ENCODE peak calls at places on chromosomes 6 and 20, in seven cellular contexts. One of them, this sample, is unnamed.

GRCh38 chr6:107267006-107267405 is 151.7 kb upstream of the BEND3 start:
- DNase-seq in A549: no peak
- DNase-seq in astrocyte of the spinal cord: no peak
- DNase-seq in brain microvascular endothelial cell: no peak
- DNase-seq in AG04450: no peak
- DNase-seq in tibial nerve: no peak
- DNase-seq in IMR-90: no peak
- DNase-seq in this sample: no peak

GRCh38 chr6:108556864-108557493 is 3.7 kb upstream of the FOXO3 start:
- DNase-seq in A549: no peak
- DNase-seq in astrocyte of the spinal cord: no peak
- DNase-seq in brain microvascular endothelial cell: no peak
- DNase-seq in AG04450: peak
- DNase-seq in tibial nerve: no peak
- DNase-seq in IMR-90: peak
- DNase-seq in this sample: peak

GRCh38 chr6:73878403-73878802 is 182.4 kb downstream of the CD109 start:
- DNase-seq in A549: no peak
- DNase-seq in astrocyte of the spinal cord: no peak
- DNase-seq in brain microvascular endothelial cell: no peak
- DNase-seq in AG04450: no peak
- DNase-seq in tibial nerve: no peak
- DNase-seq in IMR-90: no peak
- DNase-seq in this sample: no peak

GRCh38 chr6:108368431-108369030 is 73.7 kb downstream of the AFG1L start:
- DNase-seq in A549: no peak
- DNase-seq in astrocyte of the spinal cord: no peak
- DNase-seq in brain microvascular endothelial cell: no peak
- DNase-seq in AG04450: no peak
- DNase-seq in tibial nerve: no peak
- DNase-seq in IMR-90: no peak
- DNase-seq in this sample: no peak

GRCh38 chr6:135880066-135880972 is 28.8 kb downstream of the PDE7B start:
- DNase-seq in A549: peak
- DNase-seq in astrocyte of the spinal cord: peak
- DNase-seq in brain microvascular endothelial cell: peak
- DNase-seq in AG04450: no peak
- DNase-seq in tibial nerve: no peak
- DNase-seq in IMR-90: peak
- DNase-seq in this sample: no peak

GRCh38 chr20:4297141-4297826 is 281.9 kb upstream of the RNF24 start:
- DNase-seq in A549: no peak
- DNase-seq in astrocyte of the spinal cord: no peak
- DNase-seq in brain microvascular endothelial cell: peak
- DNase-seq in AG04450: no peak
- DNase-seq in tibial nerve: no peak
- DNase-seq in IMR-90: peak
- DNase-seq in this sample: peak

GRCh38 chr20:7113577-7114466 is 346.3 kb downstream of the BMP2 start:
- DNase-seq in A549: peak
- DNase-seq in astrocyte of the spinal cord: peak
- DNase-seq in brain microvascular endothelial cell: peak
- DNase-seq in AG04450: no peak
- DNase-seq in tibial nerve: peak
- DNase-seq in IMR-90: peak
- DNase-seq in this sample: no peak

GRCh38 chr20:57964011-57964862 is 254.4 kb upstream of the PMEPA1 start:
- DNase-seq in A549: no peak
- DNase-seq in astrocyte of the spinal cord: peak
- DNase-seq in brain microvascular endothelial cell: no peak
- DNase-seq in AG04450: no peak
- DNase-seq in tibial nerve: no peak
- DNase-seq in IMR-90: no peak
- DNase-seq in this sample: no peak

GRCh38 chr20:41072919-41073318 is 44.3 kb downstream of the TOP1 start:
- DNase-seq in A549: no peak
- DNase-seq in astrocyte of the spinal cord: no peak
- DNase-seq in brain microvascular endothelial cell: no peak
- DNase-seq in AG04450: no peak
- DNase-seq in tibial nerve: no peak
- DNase-seq in IMR-90: no peak
- DNase-seq in this sample: no peak

GRCh38 chr20:24699321-24700165 is 230.1 kb downstream of the SYNDIG1 start:
- DNase-seq in A549: no peak
- DNase-seq in astrocyte of the spinal cord: no peak
- DNase-seq in brain microvascular endothelial cell: no peak
- DNase-seq in AG04450: no peak
- DNase-seq in tibial nerve: peak
- DNase-seq in IMR-90: no peak
- DNase-seq in this sample: no peak

GRCh38 chr6:46271728-46272127 is 100.9 kb upstream of the ENPP5 start:
- DNase-seq in A549: no peak
- DNase-seq in astrocyte of the spinal cord: no peak
- DNase-seq in brain microvascular endothelial cell: no peak
- DNase-seq in AG04450: no peak
- DNase-seq in tibial nerve: no peak
- DNase-seq in IMR-90: no peak
- DNase-seq in this sample: no peak

GRCh38 chr20:63736893-63737689 is 627 bp downstream of the LIME1 start:
- DNase-seq in A549: no peak
- DNase-seq in astrocyte of the spinal cord: no peak
- DNase-seq in brain microvascular endothelial cell: no peak
- DNase-seq in AG04450: no peak
- DNase-seq in tibial nerve: no peak
- DNase-seq in IMR-90: no peak
- DNase-seq in this sample: no peak

GRCh38 chr6:43891072-43891870 is 121.3 kb downstream of the VEGFA start:
- DNase-seq in A549: no peak
- DNase-seq in astrocyte of the spinal cord: no peak
- DNase-seq in brain microvascular endothelial cell: no peak
- DNase-seq in AG04450: no peak
- DNase-seq in tibial nerve: no peak
- DNase-seq in IMR-90: no peak
- DNase-seq in this sample: no peak

GRCh38 chr20:19272976-19273654 is 60.7 kb downstream of the SLC24A3 start:
- DNase-seq in A549: no peak
- DNase-seq in astrocyte of the spinal cord: no peak
- DNase-seq in brain microvascular endothelial cell: no peak
- DNase-seq in AG04450: no peak
- DNase-seq in tibial nerve: no peak
- DNase-seq in IMR-90: no peak
- DNase-seq in this sample: no peak

GRCh38 chr6:56573142-56573541 is 69.5 kb downstream of the DST start:
- DNase-seq in A549: no peak
- DNase-seq in astrocyte of the spinal cord: no peak
- DNase-seq in brain microvascular endothelial cell: no peak
- DNase-seq in AG04450: no peak
- DNase-seq in tibial nerve: no peak
- DNase-seq in IMR-90: no peak
- DNase-seq in this sample: no peak

GRCh38 chr20:3748073-3748472 is 15.6 kb downstream of the HSPA12B start:
- DNase-seq in A549: no peak
- DNase-seq in astrocyte of the spinal cord: no peak
- DNase-seq in brain microvascular endothelial cell: no peak
- DNase-seq in AG04450: no peak
- DNase-seq in tibial nerve: no peak
- DNase-seq in IMR-90: no peak
- DNase-seq in this sample: no peak

GRCh38 chr20:21136015-21136732 is 10.3 kb downstream of the KIZ start:
- DNase-seq in A549: no peak
- DNase-seq in astrocyte of the spinal cord: no peak
- DNase-seq in brain microvascular endothelial cell: no peak
- DNase-seq in AG04450: no peak
- DNase-seq in tibial nerve: no peak
- DNase-seq in IMR-90: no peak
- DNase-seq in this sample: no peak

GRCh38 chr20:41408131-41408789 is 41.6 kb upstream of the EMILIN3 start:
- DNase-seq in A549: no peak
- DNase-seq in astrocyte of the spinal cord: no peak
- DNase-seq in brain microvascular endothelial cell: no peak
- DNase-seq in AG04450: no peak
- DNase-seq in tibial nerve: no peak
- DNase-seq in IMR-90: no peak
- DNase-seq in this sample: no peak

GRCh38 chr6:107585815-107586435 is 96.0 kb downstream of the SOBP start:
- DNase-seq in A549: no peak
- DNase-seq in astrocyte of the spinal cord: no peak
- DNase-seq in brain microvascular endothelial cell: no peak
- DNase-seq in AG04450: no peak
- DNase-seq in tibial nerve: no peak
- DNase-seq in IMR-90: no peak
- DNase-seq in this sample: no peak

GRCh38 chr20:57265649-57266250 is 691 bp downstream of the BMP7 start:
- DNase-seq in A549: no peak
- DNase-seq in astrocyte of the spinal cord: no peak
- DNase-seq in brain microvascular endothelial cell: no peak
- DNase-seq in AG04450: no peak
- DNase-seq in tibial nerve: no peak
- DNase-seq in IMR-90: no peak
- DNase-seq in this sample: no peak

GRCh38 chr6:165821754-165822153 is 158.7 kb upstream of the PDE10A start:
- DNase-seq in A549: no peak
- DNase-seq in astrocyte of the spinal cord: no peak
- DNase-seq in brain microvascular endothelial cell: no peak
- DNase-seq in AG04450: no peak
- DNase-seq in tibial nerve: no peak
- DNase-seq in IMR-90: peak
- DNase-seq in this sample: no peak

GRCh38 chr6:149213829-149214228 is 103.7 kb upstream of the TAB2 start:
- DNase-seq in A549: no peak
- DNase-seq in astrocyte of the spinal cord: no peak
- DNase-seq in brain microvascular endothelial cell: no peak
- DNase-seq in AG04450: no peak
- DNase-seq in tibial nerve: no peak
- DNase-seq in IMR-90: peak
- DNase-seq in this sample: no peak

GRCh38 chr20:36153754-36154695 is 515 bp upstream of the EPB41L1 start:
- DNase-seq in A549: peak
- DNase-seq in astrocyte of the spinal cord: peak
- DNase-seq in brain microvascular endothelial cell: peak
- DNase-seq in AG04450: no peak
- DNase-seq in tibial nerve: peak
- DNase-seq in IMR-90: peak
- DNase-seq in this sample: peak

GRCh38 chr6:32169211-32169610 is 4.8 kb downstream of the EGFL8 start:
- DNase-seq in A549: no peak
- DNase-seq in astrocyte of the spinal cord: no peak
- DNase-seq in brain microvascular endothelial cell: no peak
- DNase-seq in AG04450: no peak
- DNase-seq in tibial nerve: no peak
- DNase-seq in IMR-90: no peak
- DNase-seq in this sample: no peak

GRCh38 chr20:61331542-61331941 is 79.5 kb downstream of the CDH4 start:
- DNase-seq in A549: no peak
- DNase-seq in astrocyte of the spinal cord: no peak
- DNase-seq in brain microvascular endothelial cell: no peak
- DNase-seq in AG04450: no peak
- DNase-seq in tibial nerve: no peak
- DNase-seq in IMR-90: no peak
- DNase-seq in this sample: no peak

GRCh38 chr20:12358006-12358654 is 440.4 kb downstream of the BTBD3 start:
- DNase-seq in A549: no peak
- DNase-seq in astrocyte of the spinal cord: no peak
- DNase-seq in brain microvascular endothelial cell: no peak
- DNase-seq in AG04450: no peak
- DNase-seq in tibial nerve: no peak
- DNase-seq in IMR-90: no peak
- DNase-seq in this sample: no peak

GRCh38 chr6:106773482-106773881 is 144.1 kb downstream of the QRSL1 start:
- DNase-seq in A549: no peak
- DNase-seq in astrocyte of the spinal cord: no peak
- DNase-seq in brain microvascular endothelial cell: no peak
- DNase-seq in AG04450: no peak
- DNase-seq in tibial nerve: no peak
- DNase-seq in IMR-90: no peak
- DNase-seq in this sample: no peak

GRCh38 chr6:1885576-1886003 is 275.9 kb downstream of the FOXC1 start:
- DNase-seq in A549: no peak
- DNase-seq in astrocyte of the spinal cord: peak
- DNase-seq in brain microvascular endothelial cell: peak
- DNase-seq in AG04450: no peak
- DNase-seq in tibial nerve: no peak
- DNase-seq in IMR-90: no peak
- DNase-seq in this sample: no peak
- H3K4me3 ChIP-seq in A549: no peak
- H3K4me3 ChIP-seq in astrocyte of the spinal cord: no peak
- H3K4me3 ChIP-seq in brain microvascular endothelial cell: peak
- H3K4me3 ChIP-seq in AG04450: no peak
- H3K4me3 ChIP-seq in tibial nerve: no peak
- H3K4me3 ChIP-seq in IMR-90: no peak
- H3K4me3 ChIP-seq in this sample: no peak

GRCh38 chr6:26020983-26021349 is 58.4 kb downstream of the TRIM38 start:
- DNase-seq in A549: no peak
- DNase-seq in astrocyte of the spinal cord: peak
- DNase-seq in brain microvascular endothelial cell: peak
- DNase-seq in AG04450: no peak
- DNase-seq in tibial nerve: peak
- DNase-seq in IMR-90: peak
- DNase-seq in this sample: peak
- TF ChIP-seq CTCF in A549: no peak
- TF ChIP-seq CTCF in astrocyte of the spinal cord: no peak
- TF ChIP-seq CTCF in brain microvascular endothelial cell: no peak
- TF ChIP-seq CTCF in AG04450: no peak
- TF ChIP-seq CTCF in tibial nerve: no peak
- TF ChIP-seq CTCF in IMR-90: no peak
- TF ChIP-seq CTCF in this sample: no peak

DNA sequence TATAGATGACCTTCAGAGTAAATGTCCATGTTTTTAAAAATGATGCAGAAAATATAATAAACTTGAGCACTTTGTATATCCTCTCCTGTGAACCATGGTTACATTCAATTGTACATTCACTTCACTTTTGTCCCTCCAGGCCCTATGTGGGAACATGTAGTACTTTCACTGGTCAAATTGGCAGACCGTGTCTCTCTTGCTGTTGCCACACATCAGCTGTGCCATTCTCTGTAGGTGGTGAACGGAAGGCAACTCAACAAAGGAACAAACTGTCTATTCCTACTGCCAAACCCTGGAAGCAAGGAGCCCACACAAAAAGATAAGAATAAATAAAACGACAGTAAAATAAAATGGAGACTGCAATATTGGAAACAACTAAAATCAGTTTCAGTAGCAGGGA is 2.0 kb downstream of the ROS1 start:
- DNase-seq in A549: no peak
- DNase-seq in astrocyte of the spinal cord: no peak
- DNase-seq in brain microvascular endothelial cell: no peak
- DNase-seq in AG04450: no peak
- DNase-seq in tibial nerve: no peak
- DNase-seq in IMR-90: no peak
- DNase-seq in this sample: no peak
- H3K4me3 ChIP-seq in A549: no peak
- H3K4me3 ChIP-seq in astrocyte of the spinal cord: no peak
- H3K4me3 ChIP-seq in brain microvascular endothelial cell: no peak
- H3K4me3 ChIP-seq in AG04450: no peak
- H3K4me3 ChIP-seq in tibial nerve: no peak
- H3K4me3 ChIP-seq in IMR-90: no peak
- H3K4me3 ChIP-seq in this sample: no peak

DNA sequence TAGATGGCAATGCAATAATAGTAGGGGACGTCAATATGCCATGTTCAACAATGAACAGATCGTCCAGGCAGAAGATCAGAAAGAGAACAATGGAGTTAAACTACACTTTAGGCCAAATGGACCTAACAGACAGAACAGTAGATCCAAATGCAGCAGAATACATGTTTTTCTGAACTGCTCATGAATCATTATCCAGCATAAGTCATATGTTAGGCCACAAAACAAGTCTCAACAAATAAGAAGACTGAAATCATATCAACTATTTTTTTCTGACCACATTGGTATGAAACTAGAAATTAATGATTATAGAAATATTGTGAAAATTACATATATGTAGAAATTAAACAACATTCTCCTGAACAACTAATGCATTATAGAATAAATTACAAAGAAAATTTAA is 10.2 kb upstream of the DEFB125 start:
- DNase-seq in A549: no peak
- DNase-seq in astrocyte of the spinal cord: no peak
- DNase-seq in brain microvascular endothelial cell: no peak
- DNase-seq in AG04450: no peak
- DNase-seq in tibial nerve: no peak
- DNase-seq in IMR-90: no peak
- DNase-seq in this sample: no peak
- TF ChIP-seq CTCF in A549: no peak
- TF ChIP-seq CTCF in astrocyte of the spinal cord: no peak
- TF ChIP-seq CTCF in brain microvascular endothelial cell: no peak
- TF ChIP-seq CTCF in AG04450: no peak
- TF ChIP-seq CTCF in tibial nerve: no peak
- TF ChIP-seq CTCF in IMR-90: no peak
- TF ChIP-seq CTCF in this sample: no peak

This sample was measured in uterus.